ENCODE peak calls at places on chromosome 18, in four cellular contexts. One of them, this sample, is unnamed.

GRCh38 chr18:74849316-74849715 is 251.6 kb downstream of the ZNF407 start:
- DNase-seq in sigmoid colon: no peak
- DNase-seq in SK-N-SH: no peak
- DNase-seq in HepG2: no peak
- DNase-seq in this sample: no peak

GRCh38 chr18:53361044-53361443 is 863.4 kb downstream of the MBD2 start:
- DNase-seq in sigmoid colon: no peak
- DNase-seq in HepG2: no peak
- DNase-seq in SK-N-SH: no peak
- DNase-seq in this sample: no peak

GRCh38 chr18:41906528-41907256 is 48.3 kb upstream of the PIK3C3 start:
- DNase-seq in HepG2: peak; percentile 13
- DNase-seq in SK-N-SH: peak; percentile 51
- DNase-seq in sigmoid colon: no peak
- DNase-seq in this sample: no peak

GRCh38 chr18:79572093-79572780 is 107.4 kb upstream of the CTDP1 start:
- DNase-seq in SK-N-SH: no peak
- DNase-seq in HepG2: no peak
- DNase-seq in sigmoid colon: peak; percentile 44
- DNase-seq in this sample: no peak

GRCh38 chr18:74342416-74343043 is 26.9 kb downstream of the C18orf63 start:
- DNase-seq in sigmoid colon: no peak
- DNase-seq in HepG2: peak; percentile 58
- DNase-seq in SK-N-SH: peak; percentile 31
- DNase-seq in this sample: peak; percentile 21

GRCh38 chr18:37565985-37566478 is 434 bp upstream of the CELF4 start:
- DNase-seq in SK-N-SH: peak; percentile 95
- DNase-seq in sigmoid colon: peak; percentile 61
- DNase-seq in HepG2: no peak
- DNase-seq in this sample: no peak

GRCh38 chr18:63320690-63321265 is 1.2 kb upstream of the BCL2 start:
- DNase-seq in SK-N-SH: peak; percentile 58
- DNase-seq in HepG2: peak; percentile 15
- DNase-seq in sigmoid colon: peak; percentile 81
- DNase-seq in this sample: peak; percentile 64

GRCh38 chr18:50560681-50561629 is 1.1 kb downstream of the MAPK4 start:
- DNase-seq in HepG2: no peak
- DNase-seq in sigmoid colon: no peak
- DNase-seq in SK-N-SH: peak; percentile 68
- DNase-seq in this sample: no peak

GRCh38 chr18:51622676-51623075 is 425.2 kb upstream of the MEX3C start:
- DNase-seq in SK-N-SH: no peak
- DNase-seq in HepG2: no peak
- DNase-seq in sigmoid colon: no peak
- DNase-seq in this sample: no peak

GRCh38 chr18:36331541-36331971 is 34.0 kb downstream of the FHOD3 start:
- DNase-seq in HepG2: no peak
- DNase-seq in SK-N-SH: no peak
- DNase-seq in sigmoid colon: no peak
- DNase-seq in this sample: peak; percentile 23

GRCh38 chr18:50441518-50441917 is 66.7 kb downstream of the SKA1 start:
- DNase-seq in SK-N-SH: no peak
- DNase-seq in HepG2: no peak
- DNase-seq in sigmoid colon: no peak
- DNase-seq in this sample: no peak

GRCh38 chr18:27839141-27839540 is 337.8 kb downstream of the CDH2 start:
- DNase-seq in HepG2: peak; percentile 15
- DNase-seq in SK-N-SH: no peak
- DNase-seq in sigmoid colon: no peak
- DNase-seq in this sample: no peak

GRCh38 chr18:45637546-45638327 is 22.5 kb downstream of the SLC14A2 start:
- DNase-seq in SK-N-SH: no peak
- DNase-seq in HepG2: no peak
- DNase-seq in sigmoid colon: no peak
- DNase-seq in this sample: no peak

GRCh38 chr18:54129448-54130134 is 94.9 kb downstream of the MBD2 start:
- DNase-seq in HepG2: no peak
- DNase-seq in sigmoid colon: no peak
- DNase-seq in SK-N-SH: no peak
- DNase-seq in this sample: no peak

GRCh38 chr18:75462178-75462832 is 34.8 kb upstream of the SMIM21 start:
- DNase-seq in HepG2: no peak
- DNase-seq in SK-N-SH: no peak
- DNase-seq in sigmoid colon: no peak
- DNase-seq in this sample: no peak

GRCh38 chr18:45370190-45371010 is 244.9 kb upstream of the SLC14A2 start:
- DNase-seq in HepG2: no peak
- DNase-seq in SK-N-SH: no peak
- DNase-seq in sigmoid colon: no peak
- DNase-seq in this sample: no peak

GRCh38 chr18:1014496-1014895 is 109.8 kb downstream of the ADCYAP1 start:
- DNase-seq in SK-N-SH: no peak
- DNase-seq in HepG2: no peak
- DNase-seq in sigmoid colon: no peak
- DNase-seq in this sample: no peak

GRCh38 chr18:76874643-76875389 is 52.5 kb downstream of the ZNF236 start:
- DNase-seq in sigmoid colon: no peak
- DNase-seq in SK-N-SH: peak; percentile 31
- DNase-seq in HepG2: no peak
- DNase-seq in this sample: no peak

GRCh38 chr18:76806301-76806700 is 16.1 kb upstream of the ZNF236 start:
- DNase-seq in sigmoid colon: no peak
- DNase-seq in SK-N-SH: no peak
- DNase-seq in HepG2: no peak
- DNase-seq in this sample: no peak

GRCh38 chr18:24364177-24364576 is 33.4 kb downstream of the OSBPL1A start:
- DNase-seq in HepG2: no peak
- DNase-seq in sigmoid colon: no peak
- DNase-seq in SK-N-SH: no peak
- DNase-seq in this sample: no peak

GRCh38 chr18:76588591-76589303 is 93.7 kb upstream of the ZNF516 start:
- DNase-seq in HepG2: no peak
- DNase-seq in sigmoid colon: no peak
- DNase-seq in SK-N-SH: no peak
- DNase-seq in this sample: no peak

GRCh38 chr18:79123948-79124347 is 54.8 kb downstream of the ATP9B start:
- DNase-seq in HepG2: no peak
- DNase-seq in sigmoid colon: no peak
- DNase-seq in SK-N-SH: no peak
- DNase-seq in this sample: no peak

GRCh38 chr18:6624271-6624670 is 105.2 kb upstream of the ARHGAP28 start:
- DNase-seq in HepG2: no peak
- DNase-seq in SK-N-SH: no peak
- DNase-seq in sigmoid colon: no peak
- DNase-seq in this sample: no peak

GRCh38 chr18:59359576-59359952 is 499 bp upstream of the LMAN1 start:
- DNase-seq in SK-N-SH: no peak
- DNase-seq in HepG2: no peak
- DNase-seq in sigmoid colon: no peak
- DNase-seq in this sample: no peak

GRCh38 chr18:58901783-58902182 is 37.1 kb downstream of the ZNF532 start:
- DNase-seq in SK-N-SH: no peak
- DNase-seq in sigmoid colon: no peak
- DNase-seq in HepG2: no peak
- DNase-seq in this sample: no peak

GRCh38 chr18:30248061-30248460 is 794.5 kb downstream of the DSC3 start:
- DNase-seq in sigmoid colon: no peak
- DNase-seq in SK-N-SH: no peak
- DNase-seq in HepG2: no peak
- DNase-seq in this sample: no peak

GRCh38 chr18:54946149-54946581 is 13.1 kb downstream of the CCDC68 start:
- DNase-seq in sigmoid colon: no peak
- DNase-seq in HepG2: peak; percentile 93
- DNase-seq in SK-N-SH: no peak
- DNase-seq in this sample: peak; percentile 83

GRCh38 chr18:9335255-9336045 is 877 bp downstream of the TWSG1 start:
- DNase-seq in HepG2: no peak
- DNase-seq in sigmoid colon: no peak
- DNase-seq in SK-N-SH: no peak
- DNase-seq in this sample: no peak

GRCh38 chr18:36187138-36187825 is at the start of gene MOCOS:
- DNase-seq in sigmoid colon: peak; percentile 86
- DNase-seq in SK-N-SH: peak; percentile 92
- DNase-seq in HepG2: peak; percentile 68
- DNase-seq in this sample: peak; percentile 90

GRCh38 chr18:76821875-76822509 is 365 bp upstream of the ZNF236 start:
- DNase-seq in sigmoid colon: peak; percentile 83
- DNase-seq in SK-N-SH: peak; percentile 95
- DNase-seq in HepG2: no peak
- DNase-seq in this sample: peak; percentile 60

GRCh38 chr18:75067996-75068645 is 140.8 kb downstream of the PTGR3 start:
- DNase-seq in HepG2: no peak
- DNase-seq in SK-N-SH: no peak
- DNase-seq in sigmoid colon: peak; percentile 45
- DNase-seq in this sample: no peak

GRCh38 chr18:32576296-32576916 is 105.7 kb upstream of the GAREM1 start:
- DNase-seq in SK-N-SH: peak; percentile 43
- DNase-seq in HepG2: peak; percentile 29
- DNase-seq in sigmoid colon: no peak
- DNase-seq in this sample: no peak

GRCh38 chr18:75880266-75880665 is 452.8 kb upstream of the SMIM21 start:
- DNase-seq in SK-N-SH: no peak
- DNase-seq in sigmoid colon: no peak
- DNase-seq in HepG2: no peak
- DNase-seq in this sample: no peak

GRCh38 chr18:78623142-78623541 is 356.5 kb upstream of the SALL3 start:
- DNase-seq in SK-N-SH: no peak
- DNase-seq in HepG2: no peak
- DNase-seq in sigmoid colon: peak; percentile 6
- DNase-seq in this sample: no peak

GRCh38 chr18:13615432-13615861 is 110.9 kb downstream of the FAM210A start:
- DNase-seq in SK-N-SH: no peak
- DNase-seq in sigmoid colon: no peak
- DNase-seq in HepG2: no peak
- DNase-seq in this sample: no peak

GRCh38 chr18:8869696-8870095 is 164.3 kb downstream of the MTCL1 start:
- DNase-seq in sigmoid colon: no peak
- DNase-seq in HepG2: no peak
- DNase-seq in SK-N-SH: no peak
- DNase-seq in this sample: no peak

GRCh38 chr18:4807495-4808293 is 352.6 kb upstream of the DLGAP1 start:
- DNase-seq in HepG2: no peak
- DNase-seq in sigmoid colon: no peak
- DNase-seq in SK-N-SH: no peak
- DNase-seq in this sample: no peak

GRCh38 chr18:7452331-7452730 is 114.8 kb upstream of the PTPRM start:
- DNase-seq in sigmoid colon: no peak
- DNase-seq in SK-N-SH: peak; percentile 68
- DNase-seq in HepG2: peak; percentile 18
- DNase-seq in this sample: no peak

GRCh38 chr18:33702625-33703024 is 124.6 kb downstream of the ASXL3 start:
- DNase-seq in HepG2: no peak
- DNase-seq in SK-N-SH: no peak
- DNase-seq in sigmoid colon: no peak
- DNase-seq in this sample: no peak

GRCh38 chr18:22347624-22348511 is 69.8 kb downstream of the CTAGE1 start:
- DNase-seq in HepG2: no peak
- DNase-seq in SK-N-SH: no peak
- DNase-seq in sigmoid colon: no peak
- DNase-seq in this sample: peak; percentile 42
- H3K4me1 ChIP-seq in HepG2: peaks cover 16% of the 10 kb centered on the region
- H3K4me1 ChIP-seq in SK-N-SH: no peaks in the 10 kb centered on the region
- H3K4me1 ChIP-seq in sigmoid colon: peaks cover 28% of the 10 kb centered on the region
- H3K4me1 ChIP-seq in this sample: peaks cover 13% of the 10 kb centered on the region

GRCh38 chr18:10440874-10441273 is 13.6 kb upstream of the APCDD1 start:
- DNase-seq in SK-N-SH: no peak
- DNase-seq in HepG2: no peak
- DNase-seq in sigmoid colon: no peak
- DNase-seq in this sample: no peak
- TF ChIP-seq EP300 in SK-N-SH: no peak
- TF ChIP-seq EP300 in HepG2: no peak
- TF ChIP-seq EP300 in sigmoid colon: no peak
- TF ChIP-seq EP300 in this sample: no peak

GRCh38 chr18:57498857-57499256 is 63.7 kb downstream of the ONECUT2 start:
- DNase-seq in HepG2: no peak
- DNase-seq in sigmoid colon: no peak
- DNase-seq in SK-N-SH: no peak
- DNase-seq in this sample: no peak

GRCh38 chr18:57505231-57505630 is 70.1 kb downstream of the ONECUT2 start:
- DNase-seq in HepG2: no peak
- DNase-seq in SK-N-SH: no peak
- DNase-seq in sigmoid colon: no peak
- DNase-seq in this sample: no peak

GRCh38 chr18:57497372-57498294 is 62.5 kb downstream of the ONECUT2 start:
- DNase-seq in HepG2: no peak
- DNase-seq in SK-N-SH: no peak
- DNase-seq in sigmoid colon: no peak
- DNase-seq in this sample: no peak

DNA sequence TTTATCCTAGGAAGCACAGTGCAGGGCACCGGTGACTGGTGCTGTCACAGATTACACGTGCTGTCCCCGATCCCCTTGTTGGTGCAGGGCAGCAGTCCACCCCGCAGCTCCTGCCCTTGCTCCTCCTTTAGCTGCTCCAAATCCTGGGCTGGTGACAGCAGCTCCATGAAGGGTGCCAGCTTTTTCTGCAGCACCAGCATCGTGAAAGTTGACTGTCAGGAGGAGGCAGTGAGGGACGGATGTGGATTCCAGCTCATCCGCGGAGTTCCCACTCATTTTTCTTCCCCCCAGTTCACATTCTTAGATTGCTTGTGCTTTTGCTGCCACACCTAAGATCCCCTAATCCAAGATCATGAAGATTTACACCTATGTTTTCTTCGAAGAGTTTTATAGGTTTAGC is 67.5 kb downstream of the ONECUT2 start:
- DNase-seq in sigmoid colon: no peak
- DNase-seq in HepG2: no peak
- DNase-seq in SK-N-SH: no peak
- DNase-seq in this sample: no peak
- H3K27ac ChIP-seq in sigmoid colon: no peak overlapping the region
- H3K27ac ChIP-seq in HepG2: no peak overlapping the region
- H3K27ac ChIP-seq in SK-N-SH: no peak overlapping the region
- H3K27ac ChIP-seq in this sample: no peak overlapping the region

GRCh38 chr18:46706968-46707367 is 49.9 kb downstream of the ST8SIA5 start:
- DNase-seq in SK-N-SH: no peak
- DNase-seq in sigmoid colon: no peak
- DNase-seq in HepG2: peak; percentile 3
- DNase-seq in this sample: no peak
- H3K4me1 ChIP-seq in SK-N-SH: no peaks in the 10 kb centered on the region
- H3K4me1 ChIP-seq in sigmoid colon: no peaks in the 10 kb centered on the region
- H3K4me1 ChIP-seq in HepG2: peaks cover 10% of the 10 kb centered on the region
- H3K4me1 ChIP-seq in this sample: no peaks in the 10 kb centered on the region

GRCh38 chr18:61743775-61744531 is 148.9 kb downstream of the RNF152 start:
- DNase-seq in SK-N-SH: no peak
- DNase-seq in sigmoid colon: no peak
- DNase-seq in HepG2: no peak
- DNase-seq in this sample: no peak
- TF ChIP-seq EP300 in SK-N-SH: no peak
- TF ChIP-seq EP300 in sigmoid colon: no peak
- TF ChIP-seq EP300 in HepG2: no peak
- TF ChIP-seq EP300 in this sample: no peak

GRCh38 chr18:23341383-23341782 is 111.7 kb upstream of the RIOK3 start:
- DNase-seq in sigmoid colon: no peak
- DNase-seq in SK-N-SH: no peak
- DNase-seq in HepG2: no peak
- DNase-seq in this sample: no peak
- H3K27ac ChIP-seq in sigmoid colon: no peak overlapping the region
- H3K27ac ChIP-seq in SK-N-SH: peak overlapping the region; percentile 17
- H3K27ac ChIP-seq in HepG2: no peak overlapping the region
- H3K27ac ChIP-seq in this sample: no peak overlapping the region

GRCh38 chr18:48938827-48939367 is 11.9 kb downstream of the SMAD7 start:
- DNase-seq in sigmoid colon: no peak
- DNase-seq in SK-N-SH: no peak
- DNase-seq in HepG2: no peak
- DNase-seq in this sample: no peak
- H3K4me1 ChIP-seq in sigmoid colon: peaks cover 99% of the 10 kb centered on the region
- H3K4me1 ChIP-seq in SK-N-SH: peaks cover 72% of the 10 kb centered on the region
- H3K4me1 ChIP-seq in HepG2: peaks cover 99% of the 10 kb centered on the region
- H3K4me1 ChIP-seq in this sample: peaks cover 82% of the 10 kb centered on the region

This sample was measured in transverse colon.